ENCODE peak calls at places on chromosomes 3 and 15, in seven cellular contexts. F is cardiac muscle cell, T is breast epithelium, P is Caco-2, X is mesenchymal stem cell, Q is left lung, E is stomach. Y is an unnamed sample.

GRCh38 chr15:77650285-77650684 is 17.6 kb upstream of the LINGO1 start:
- DNase-seq in P (no peak), T (no peak), Q (no peak), F (peak; percentile 28), X (no peak), E (no peak), Y (no peak)

GRCh38 chr3:41102053-41102556 is 97.2 kb upstream of the CTNNB1 start:
- DNase-seq in P (peak; percentile 86), E (no peak), Q (no peak), T (no peak), X (no peak), F (no peak), Y (no peak)

GRCh38 chr15:39411102-39411989 is 169.5 kb upstream of the THBS1 start:
- DNase-seq in Q (no peak), T (no peak), X (no peak), E (no peak), F (peak; percentile 25), P (no peak), Y (no peak)

GRCh38 chr3:278300-279064 is 81.9 kb downstream of the CHL1 start:
- DNase-seq in Q (no peak), X (no peak), F (no peak), E (no peak), T (no peak), P (no peak), Y (no peak)

GRCh38 chr15:85100186-85100937 is 118.7 kb downstream of the PDE8A start:
- DNase-seq in X (peak; percentile 17), T (no peak), P (no peak), Q (peak; percentile 86), E (no peak), F (no peak), Y (no peak)

GRCh38 chr3:140972833-140973232 is 31.2 kb downstream of the SLC25A36 start:
- DNase-seq in T (no peak), P (no peak), X (peak; percentile 34), F (peak; percentile 35), E (no peak), Q (no peak), Y (no peak)

GRCh38 chr15:43190178-43190577 is 5.0 kb downstream of the CCNDBP1 start:
- DNase-seq in P (no peak), E (peak; percentile 56), Q (no peak), F (peak; percentile 17), X (no peak), T (peak; percentile 90), Y (no peak)

GRCh38 chr15:82165948-82166376 is 96.6 kb downstream of the EFL1 start:
- DNase-seq in E (no peak), P (no peak), T (no peak), X (peak; percentile 57), Q (no peak), F (peak; percentile 21), Y (no peak)

GRCh38 chr3:130820976-130821375 is 72.9 kb upstream of the ATP2C1 start:
- DNase-seq in P (no peak), X (peak; percentile 58), Q (peak; percentile 56), E (no peak), F (peak; percentile 79), T (no peak), Y (no peak)

GRCh38 chr3:138114988-138115971 is at the start of gene DZIP1L:
- DNase-seq in P (peak; percentile 62), Q (peak; percentile 79), X (peak; percentile 89), F (peak; percentile 78), E (peak; percentile 56), T (no peak), Y (peak; percentile 75)

GRCh38 chr3:23128655-23129054 is 74.5 kb upstream of the UBE2E2 start:
- DNase-seq in T (no peak), F (no peak), P (no peak), X (no peak), Q (no peak), E (no peak), Y (no peak)

GRCh38 chr15:59194639-59195325 is 11.9 kb upstream of the LDHAL6B start:
- DNase-seq in X (no peak), T (no peak), Q (no peak), P (no peak), F (no peak), E (no peak), Y (no peak)

GRCh38 chr3:49465269-49466034 is 4.6 kb upstream of the DAG1 start:
- DNase-seq in T (no peak), X (no peak), P (peak; percentile 65), Q (peak; percentile 60), F (peak; percentile 81), E (peak; percentile 72), Y (no peak)

GRCh38 chr3:132343018-132343612 is 25.9 kb downstream of the ACP3 start:
- DNase-seq in Q (no peak), X (peak; percentile 72), P (peak; percentile 33), F (peak; percentile 82), E (peak; percentile 42), T (no peak), Y (no peak)

GRCh38 chr15:73756947-73757513 is 3.9 kb upstream of the INSYN1 start:
- DNase-seq in X (no peak), P (no peak), E (no peak), T (no peak), F (no peak), Q (no peak), Y (no peak)

GRCh38 chr3:129064969-129065726 is 4.6 kb downstream of the GP9 start:
- DNase-seq in Q (no peak), F (no peak), X (no peak), E (no peak), T (no peak), P (no peak), Y (no peak)

GRCh38 chr3:52093751-52094525 is 37.6 kb upstream of the DUSP7 start:
- DNase-seq in T (no peak), X (peak; percentile 50), P (no peak), F (peak; percentile 64), E (no peak), Q (no peak), Y (no peak)

GRCh38 chr3:65914032-65914739 is 124.5 kb downstream of the MAGI1 start:
- DNase-seq in Q (no peak), F (peak; percentile 21), P (no peak), E (no peak), X (no peak), T (no peak), Y (no peak)

GRCh38 chr3:46737320-46737719 is 19.7 kb upstream of the PRSS50 start:
- DNase-seq in Q (no peak), T (no peak), F (no peak), E (no peak), X (no peak), P (no peak), Y (no peak)

GRCh38 chr3:143697975-143698374 is 150.3 kb downstream of the SLC9A9 start:
- DNase-seq in Q (no peak), F (no peak), T (no peak), P (no peak), E (no peak), X (no peak), Y (no peak)

GRCh38 chr3:160671231-160671630 is 5.7 kb upstream of the ARL14 start:
- DNase-seq in E (no peak), F (no peak), P (no peak), X (no peak), Q (no peak), T (no peak), Y (no peak)

GRCh38 chr3:197942956-197943556 is 6.9 kb upstream of the RPL35A start:
- DNase-seq in T (no peak), E (no peak), Q (no peak), F (peak; percentile 56), X (peak; percentile 65), P (no peak), Y (no peak)

GRCh38 chr3:156677120-156677479 is 2.7 kb downstream of the TIPARP start:
- DNase-seq in T (no peak), P (no peak), X (peak; percentile 48), F (no peak), Q (no peak), E (no peak), Y (no peak)

GRCh38 chr15:31484986-31485385 is 158.4 kb downstream of the KLF13 start:
- DNase-seq in E (peak; percentile 11), T (no peak), P (no peak), F (no peak), Q (no peak), X (no peak), Y (no peak)

GRCh38 chr15:52796742-52797515 is 6.8 kb upstream of the ONECUT1 start:
- DNase-seq in Q (no peak), T (no peak), P (no peak), X (no peak), F (no peak), E (no peak), Y (no peak)
- H3K4me1 ChIP-seq in Q (no peaks in the 10 kb centered on the region), T (no peaks in the 10 kb centered on the region), P (no peaks in the 10 kb centered on the region), X (peaks cover 7% of the 10 kb centered on the region), F (peaks cover 5% of the 10 kb centered on the region), E (peaks cover 23% of the 10 kb centered on the region), Y (peaks cover 15% of the 10 kb centered on the region)

DNA sequence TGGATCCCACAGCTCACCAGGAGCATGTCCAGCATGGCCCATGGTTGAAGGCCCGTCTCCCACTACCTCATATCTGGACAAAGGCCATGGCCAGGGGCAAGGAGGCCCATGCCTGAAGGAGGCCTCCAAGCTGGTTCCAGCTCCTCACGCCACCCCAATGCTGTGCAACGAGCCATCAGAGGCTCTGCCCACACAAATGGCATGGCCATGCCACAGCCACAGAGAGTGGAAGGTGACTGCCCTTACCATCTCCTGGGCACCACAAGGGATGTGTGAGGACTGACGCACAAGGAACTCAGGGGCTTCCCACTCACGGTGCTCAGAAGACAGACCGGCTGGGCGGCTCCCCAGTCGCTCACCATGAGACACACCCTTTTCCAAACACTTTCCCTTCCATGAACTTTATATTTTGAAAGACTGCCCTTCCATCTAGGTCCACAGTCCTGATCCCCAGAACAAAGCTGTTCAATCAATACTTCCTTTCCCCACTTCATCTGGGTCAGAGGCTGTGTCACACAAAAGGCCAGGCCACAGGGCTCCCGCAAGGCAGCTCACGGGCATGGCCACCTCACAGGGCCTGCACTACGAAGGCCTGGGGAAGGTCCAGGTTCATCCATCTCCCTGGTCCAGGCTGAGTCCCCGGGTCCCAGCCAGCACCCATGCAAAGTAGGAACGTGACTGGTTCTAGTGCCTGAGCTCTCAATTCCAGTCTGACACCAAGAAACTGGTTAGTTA is 66.4 kb downstream of the CYFIP1 start:
- DNase-seq in E (no peak), Q (no peak), P (no peak), T (no peak), X (no peak), F (no peak), Y (no peak)
- H3K36me3 ChIP-seq in E (peaks cover 98% of the 10 kb centered on the region), Q (peaks cover 100% of the 10 kb centered on the region), P (peaks cover 3% of the 10 kb centered on the region), T (peaks cover 35% of the 10 kb centered on the region), X (peaks cover 94% of the 10 kb centered on the region), F (peaks cover 27% of the 10 kb centered on the region), Y (peaks cover 94% of the 10 kb centered on the region)

GRCh38 chr15:99439524-99439835 is 126.3 kb upstream of the MEF2A start:
- DNase-seq in P (no peak), Q (no peak), E (peak; percentile 23), X (no peak), F (no peak), T (no peak), Y (peak; percentile 56)
- H3K4me1 ChIP-seq in P (no peaks in the 10 kb centered on the region), Q (peaks cover 41% of the 10 kb centered on the region), E (peaks cover 52% of the 10 kb centered on the region), X (peaks cover 40% of the 10 kb centered on the region), F (peaks cover 7% of the 10 kb centered on the region), T (peaks cover 14% of the 10 kb centered on the region), Y (no peaks in the 10 kb centered on the region)

GRCh38 chr3:123120546-123120945 is 53.7 kb downstream of the PDIA5 start:
- DNase-seq in X (no peak), P (no peak), E (no peak), T (no peak), Q (no peak), F (no peak), Y (no peak)
- H3K36me3 ChIP-seq in X (peaks cover 90% of the 10 kb centered on the region), P (peaks cover 1% of the 10 kb centered on the region), E (peaks cover 93% of the 10 kb centered on the region), T (no peaks in the 10 kb centered on the region), Q (peaks cover 94% of the 10 kb centered on the region), F (no peaks in the 10 kb centered on the region), Y (peaks cover 56% of the 10 kb centered on the region)